ENCODE peak calls at places on chromosome X, in five cellular contexts. H is heart right ventricle; O is CD4-positive, CD25-positive, alpha-beta regulatory T cell; V is body of pancreas; Q is H1. D is an unnamed sample. For H3K4me1, the result is how much of the 10 kb centered on the place peaks cover.

GRCh38 chrX:23898412-23898959 is 9.3 kb downstream of the APOO start:
- DNase-seq in V (no peak), O (no peak), Q (no peak), H (no peak), D (no peak)

GRCh38 chrX:106479920-106480319 is 131.9 kb upstream of the RADX start:
- DNase-seq in V (no peak), Q (no peak), H (no peak), O (no peak), D (no peak)

GRCh38 chrX:53294024-53294648 is 12.8 kb upstream of the IQSEC2 start:
- DNase-seq in O (no peak), V (no peak), Q (no peak), H (no peak), D (no peak)

GRCh38 chrX:42967681-42968080 is 189.7 kb upstream of the PPP1R2C start:
- DNase-seq in Q (no peak), V (no peak), O (no peak), H (no peak), D (no peak)

GRCh38 chrX:24494544-24495113 is 29.5 kb downstream of the PDK3 start:
- DNase-seq in Q (no peak), H (peak), O (no peak), V (peak), D (no peak)

GRCh38 chrX:19343462-19344206 is at the start of gene PDHA1:
- DNase-seq in H (peak), O (peak), Q (peak), V (peak), D (peak)

GRCh38 chrX:10516781-10517322 is 103.5 kb downstream of the MID1 start:
- DNase-seq in H (no peak), O (no peak), Q (no peak), V (no peak), D (no peak)

GRCh38 chrX:38868941-38869378 is 67.7 kb downstream of the MID1IP1 start:
- DNase-seq in O (no peak), V (no peak), H (no peak), Q (no peak), D (no peak)

GRCh38 chrX:17656556-17656955 is 80.7 kb upstream of the SCML1 start:
- DNase-seq in Q (no peak), O (no peak), V (no peak), H (no peak), D (no peak)

GRCh38 chrX:30572004-30572403 is 5.6 kb downstream of the TASL start:
- DNase-seq in Q (no peak), H (no peak), V (no peak), O (no peak), D (no peak)

GRCh38 chrX:129984196-129984962 is 1.9 kb downstream of the BCORL1 start:
- DNase-seq in V (peak), Q (no peak), H (peak), O (peak), D (peak)

GRCh38 chrX:13694359-13694758 is 5.4 kb downstream of the RAB9A start:
- DNase-seq in V (no peak), O (no peak), Q (no peak), H (no peak), D (no peak)

GRCh38 chrX:13691845-13692334 is 3.0 kb downstream of the RAB9A start:
- DNase-seq in V (peak), H (no peak), O (no peak), Q (no peak), D (no peak)

GRCh38 chrX:13690836-13691235 is 1.9 kb downstream of the RAB9A start:
- DNase-seq in H (no peak), V (no peak), O (peak), Q (no peak), D (no peak)

GRCh38 chrX:13693341-13693871 is 4.5 kb downstream of the RAB9A start:
- DNase-seq in O (no peak), Q (no peak), V (peak), H (no peak), D (no peak)

DNA sequence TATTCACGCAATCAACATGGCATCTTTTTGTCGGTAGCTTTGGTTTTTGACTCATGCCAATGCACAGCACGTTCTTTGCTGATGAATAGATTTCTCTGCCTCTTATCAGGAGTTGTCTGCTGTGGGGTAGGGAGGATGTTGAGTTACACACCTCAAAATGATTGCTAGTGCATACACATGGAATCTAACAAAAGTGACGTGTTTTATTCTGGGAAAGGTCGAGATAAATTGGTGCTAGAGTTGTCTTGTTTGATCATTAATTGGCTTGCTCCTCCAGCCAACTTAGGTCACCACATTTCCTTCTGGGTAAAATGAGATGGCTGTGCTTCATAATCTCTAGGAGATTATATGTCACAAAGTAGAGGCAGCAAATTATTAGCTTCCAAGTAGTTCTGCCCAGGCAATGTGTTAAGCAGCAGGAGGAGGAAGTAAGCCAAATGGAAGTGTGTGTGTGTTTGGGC is 3.9 kb downstream of the RAB9A start:
- DNase-seq in H (no peak), O (no peak), Q (no peak), V (no peak), D (no peak)
- H3K4me1 ChIP-seq in H (under half), O (under half), Q (under half), V (under half), D (under half)

GRCh38 chrX:68273887-68274286 is 159.4 kb downstream of the OPHN1 start:
- DNase-seq in H (no peak), Q (no peak), V (no peak), O (no peak), D (no peak)
- H3K4me3 ChIP-seq in H (no peak), Q (no peak), V (no peak), O (no peak), D (no peak)

GRCh38 chrX:16123222-16123786 is at the start of gene GRPR:
- DNase-seq in V (peak), Q (peak), O (peak), H (peak), D (peak)
- H3K27ac ChIP-seq in V (peak), Q (no peak), O (no peak), H (no peak), D (no peak)

GRCh38 chrX:120452131-120452530 is 17.0 kb downstream of the LAMP2 start:
- DNase-seq in Q (no peak), O (no peak), V (no peak), H (no peak), D (peak)

GRCh38 chrX:120459313-120459712 is 9.8 kb downstream of the LAMP2 start:
- DNase-seq in H (no peak), V (no peak), Q (no peak), O (no peak), D (no peak)

GRCh38 chrX:120457766-120458180 is 11.3 kb downstream of the LAMP2 start:
- DNase-seq in V (no peak), O (no peak), H (no peak), Q (no peak), D (no peak)

GRCh38 chrX:120453985-120454384 is 15.1 kb downstream of the LAMP2 start:
- DNase-seq in O (no peak), V (no peak), Q (no peak), H (no peak), D (no peak)

GRCh38 chrX:120456973-120457372 is 12.1 kb downstream of the LAMP2 start:
- DNase-seq in V (no peak), O (peak), Q (no peak), H (no peak), D (peak)
- H3K4me1 ChIP-seq in V (under half), O (under half), Q (under half), H (under half), D (under half)

DNA sequence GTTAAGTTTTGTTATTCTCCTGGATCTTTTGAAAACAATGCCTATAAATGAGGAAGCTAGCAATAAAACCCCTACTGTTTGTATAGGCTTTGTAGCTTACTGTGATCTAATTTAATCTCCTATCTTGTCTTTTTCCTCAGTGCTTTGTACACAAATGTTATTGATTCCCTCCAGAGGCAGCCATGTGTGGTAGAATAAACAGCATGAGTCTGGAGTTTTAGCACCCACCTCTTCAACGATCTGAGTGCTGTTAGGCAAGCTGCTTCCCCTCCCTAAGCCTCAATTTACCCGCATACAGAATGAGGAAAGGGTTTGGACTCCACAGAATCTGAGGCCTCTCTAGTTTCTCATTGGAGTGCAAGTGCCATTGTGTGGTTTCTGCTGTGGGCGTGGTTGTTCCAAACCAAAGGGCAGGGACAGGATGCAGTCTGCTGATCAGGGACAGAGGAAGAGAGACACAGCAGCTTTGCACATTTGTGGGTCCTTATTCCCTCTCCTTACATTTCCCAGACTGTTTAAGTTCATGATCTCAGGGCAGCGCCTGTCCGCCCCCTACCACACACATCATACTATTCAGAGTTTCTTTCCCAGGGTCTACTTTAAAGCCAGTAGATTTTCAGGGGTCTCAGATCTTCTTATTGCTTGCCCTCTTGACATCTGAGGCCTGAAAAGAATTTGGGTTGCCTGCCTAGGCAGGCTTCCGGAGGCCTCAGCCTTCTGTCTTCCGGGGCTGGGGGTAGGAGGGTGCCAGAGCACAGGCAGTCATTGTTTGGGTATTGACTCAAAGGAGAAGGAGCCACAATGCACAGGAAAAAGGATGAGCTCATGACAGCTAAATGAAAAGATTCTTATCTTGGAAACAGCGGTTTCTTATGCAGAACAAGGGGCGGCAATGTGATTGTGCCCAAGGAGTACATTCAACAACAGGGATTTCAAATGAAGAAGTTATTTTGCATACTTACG is 114.9 kb upstream of the TEX13D start:
- DNase-seq in H (no peak), Q (no peak), V (no peak), O (peak), D (peak)
- H3K4me3 ChIP-seq in H (no peak), Q (no peak), V (no peak), O (peak), D (peak)

GRCh38 chrX:55648434-55648833 is 25.2 kb downstream of the FOXR2 start:
- DNase-seq in H (no peak), O (no peak), V (no peak), Q (no peak), D (no peak)
- H3K27ac ChIP-seq in H (no peak), O (no peak), V (no peak), Q (no peak), D (no peak)